ENCODE peak calls at places on chromosomes 13 and 19, in five cellular contexts. V is K562, Q is A549, M is HepG2, I is endothelial cell of umbilical vein. L is an unnamed sample.

GRCh38 chr13:37602743-37603381 is 4.3 kb upstream of the POSTN start:
- DNase-seq in V (no peak), Q (no peak), M (peak), I (peak), L (no peak)

GRCh38 chr19:45251452-45252354 is 632 bp downstream of the MARK4 start:
- DNase-seq in V (peak), Q (no peak), M (no peak), I (no peak), L (peak)

GRCh38 chr19:44640518-44640917 is 3.2 kb upstream of the PVR start:
- DNase-seq in V (no peak), Q (no peak), M (no peak), I (no peak), L (no peak)

GRCh38 chr13:75507027-75508001 is 25.3 kb upstream of the TBC1D4 start:
- DNase-seq in V (no peak), Q (no peak), M (no peak), I (no peak), L (no peak)

GRCh38 chr19:44644391-44645016 is 794 bp downstream of the PVR start:
- DNase-seq in V (peak), Q (peak), M (peak), I (peak), L (peak)

GRCh38 chr19:40507892-40508291 is 41.1 kb downstream of the SPTBN4 start:
- DNase-seq in V (peak), Q (peak), M (no peak), I (no peak), L (no peak)

GRCh38 chr19:18488838-18489626 is 32.8 kb downstream of the ELL start:
- DNase-seq in V (peak), Q (peak), M (peak), I (peak), L (peak)

GRCh38 chr19:11416346-11417052 is 2.6 kb downstream of the RGL3 start:
- DNase-seq in V (peak), Q (no peak), M (no peak), I (no peak), L (no peak)

GRCh38 chr13:40653558-40654318 is 12.7 kb downstream of the FOXO1 start:
- DNase-seq in V (no peak), Q (no peak), M (no peak), I (peak), L (no peak)

GRCh38 chr13:113595131-113595530 is 10.6 kb downstream of the TFDP1 start:
- DNase-seq in V (no peak), Q (no peak), M (no peak), I (no peak), L (no peak)

GRCh38 chr19:11580665-11581418 is 3.4 kb upstream of the ACP5 start:
- DNase-seq in V (no peak), Q (no peak), M (no peak), I (peak), L (no peak)

GRCh38 chr19:58107778-58108545 is 9.9 kb upstream of the ZSCAN18 start:
- DNase-seq in V (no peak), Q (no peak), M (no peak), I (no peak), L (no peak)

GRCh38 chr13:22080832-22081231 is 410.0 kb downstream of the FGF9 start:
- DNase-seq in V (no peak), Q (no peak), M (no peak), I (no peak), L (no peak)

GRCh38 chr19:46602392-46603194 is 1.5 kb downstream of the CALM3 start:
- DNase-seq in V (peak), Q (no peak), M (no peak), I (no peak), L (no peak)

GRCh38 chr13:91739751-91740150 is 341.3 kb downstream of the GPC5 start:
- DNase-seq in V (no peak), Q (no peak), M (no peak), I (no peak), L (no peak)

GRCh38 chr19:12825259-12826131 is 8.9 kb downstream of the RTBDN start:
- DNase-seq in V (peak), Q (peak), M (no peak), I (peak), L (peak)

GRCh38 chr19:13447978-13448377 is 58.3 kb downstream of the CACNA1A start:
- DNase-seq in V (no peak), Q (no peak), M (no peak), I (no peak), L (no peak)

GRCh38 chr19:43642531-43642930 is 2.9 kb upstream of the CADM4 start:
- DNase-seq in V (no peak), Q (no peak), M (no peak), I (no peak), L (no peak)

GRCh38 chr13:48896312-48896711 is 79.4 kb upstream of the FNDC3A start:
- DNase-seq in V (no peak), Q (peak), M (no peak), I (peak), L (no peak)

GRCh38 chr13:35086667-35087066 is 144.6 kb downstream of the NBEA start:
- DNase-seq in V (no peak), Q (no peak), M (no peak), I (no peak), L (no peak)

DNA sequence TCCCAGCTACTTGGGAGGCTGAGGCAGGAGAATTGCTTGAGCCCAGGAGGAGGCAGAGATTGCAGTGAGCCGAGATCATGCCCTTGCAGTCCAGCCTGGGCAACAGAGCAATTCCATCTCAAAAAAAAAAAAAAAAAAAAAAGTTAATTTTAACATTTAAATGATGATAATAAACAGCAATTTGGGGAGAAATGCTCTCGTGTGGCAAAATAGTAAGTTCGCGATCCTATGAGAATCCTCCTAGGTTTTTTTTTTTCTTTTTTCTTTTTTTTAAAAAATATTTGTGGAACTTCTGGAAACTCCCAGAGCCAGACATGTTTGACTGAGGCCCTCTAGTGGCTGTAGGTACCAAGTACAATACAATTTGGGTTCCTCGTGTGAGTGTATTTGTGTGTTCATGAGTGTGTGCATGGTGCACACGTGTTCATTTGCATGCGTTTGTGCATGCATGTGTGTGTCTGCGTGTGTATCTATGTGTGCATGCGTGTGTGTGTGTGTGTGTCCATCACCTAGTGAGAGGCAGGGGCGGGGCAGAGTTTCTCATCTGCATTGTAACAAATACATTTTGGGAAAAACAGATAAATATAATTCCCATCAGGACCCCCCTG is 31.2 kb downstream of the TMPRSS9 start:
- DNase-seq in V (peak), Q (peak), M (peak), I (peak), L (no peak)
- TF ChIP-seq JUN in V (no peak), Q (no peak), M (no peak), I (no peak), L (no peak)

GRCh38 chr19:5339470-5339949 is 1.1 kb downstream of the PTPRS start:
- DNase-seq in V (peak), Q (no peak), M (no peak), I (no peak), L (peak)

GRCh38 chr19:5337126-5337525 is 3.5 kb downstream of the PTPRS start:
- DNase-seq in V (no peak), Q (no peak), M (no peak), I (no peak), L (no peak)

GRCh38 chr19:5337886-5338595 is 2.6 kb downstream of the PTPRS start:
- DNase-seq in V (no peak), Q (no peak), M (no peak), I (no peak), L (no peak)

GRCh38 chr19:5339950-5340636 is 519 bp downstream of the PTPRS start:
- DNase-seq in V (peak), Q (no peak), M (no peak), I (peak), L (peak)

GRCh38 chr19:5338661-5339469 is 1.7 kb downstream of the PTPRS start:
- DNase-seq in V (no peak), Q (no peak), M (no peak), I (no peak), L (peak)
- TF ChIP-seq JUN in V (no peak), Q (no peak), M (no peak), I (no peak), L (no peak)

GRCh38 chr13:45503658-45504057 is 38.9 kb downstream of the COG3 start:
- DNase-seq in V (no peak), Q (no peak), M (no peak), I (no peak), L (no peak)

GRCh38 chr13:45496942-45497341 is 32.2 kb downstream of the COG3 start:
- DNase-seq in V (no peak), Q (no peak), M (no peak), I (no peak), L (no peak)

GRCh38 chr13:45501175-45501526 is 36.4 kb downstream of the COG3 start:
- DNase-seq in V (no peak), Q (no peak), M (no peak), I (no peak), L (no peak)

DNA sequence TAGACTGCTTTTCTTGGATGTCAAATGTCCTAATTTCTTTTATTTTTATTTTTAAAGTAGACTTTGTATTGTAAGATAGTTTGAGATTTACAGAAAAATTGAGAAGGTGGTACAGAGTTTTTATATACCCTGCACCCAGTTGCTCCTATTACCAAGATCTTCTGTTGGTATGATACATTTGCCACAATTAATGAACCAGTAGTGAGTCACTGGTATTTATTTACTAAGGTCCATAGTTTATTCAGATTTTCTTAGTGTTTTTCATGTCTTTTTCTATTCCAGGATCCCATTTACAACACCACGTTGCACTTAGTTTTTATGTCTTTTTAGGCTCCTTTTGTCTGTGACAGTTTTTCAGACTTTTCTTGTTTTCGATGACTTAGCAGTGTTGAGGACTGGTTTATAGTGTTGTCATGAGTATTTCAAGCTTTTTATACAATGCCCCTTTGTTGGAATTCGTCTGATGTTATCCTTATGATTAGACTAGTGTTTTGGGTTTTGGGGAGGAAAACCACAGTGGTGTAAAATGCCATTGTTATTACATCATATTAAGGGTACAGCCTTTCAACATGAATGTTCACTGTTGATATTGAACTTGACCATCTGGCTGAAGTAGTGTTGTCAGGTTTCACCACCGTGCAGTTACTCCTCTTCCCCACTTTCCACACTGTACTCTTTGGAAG is 35.9 kb downstream of the COG3 start:
- DNase-seq in V (no peak), Q (no peak), M (peak), I (peak), L (no peak)
- TF ChIP-seq JUN in V (no peak), Q (no peak), M (no peak), I (peak), L (no peak)

GRCh38 chr19:42229855-42230331 is 9.8 kb downstream of the ZNF526 start:
- DNase-seq in V (no peak), Q (peak), M (no peak), I (no peak), L (no peak)
- TF ChIP-seq JUN in V (no peak), Q (peak), M (no peak), I (no peak), L (no peak)

GRCh38 chr13:100195568-100195967 is 106.7 kb downstream of the PCCA start:
- DNase-seq in V (no peak), Q (no peak), M (no peak), I (no peak), L (no peak)

GRCh38 chr13:100196380-100196779 is 107.5 kb downstream of the PCCA start:
- DNase-seq in V (no peak), Q (no peak), M (no peak), I (no peak), L (no peak)

GRCh38 chr13:100197116-100197515 is 108.2 kb downstream of the PCCA start:
- DNase-seq in V (no peak), Q (no peak), M (no peak), I (no peak), L (no peak)

GRCh38 chr13:100197591-100198365 is 108.9 kb downstream of the PCCA start:
- DNase-seq in V (no peak), Q (no peak), M (no peak), I (no peak), L (no peak)
- TF ChIP-seq JUN in V (no peak), Q (no peak), M (no peak), I (no peak), L (no peak)

GRCh38 chr19:52648336-52648990 is 10.3 kb upstream of the ZNF83 start:
- DNase-seq in V (no peak), Q (no peak), M (no peak), I (no peak), L (no peak)
- TF ChIP-seq JUN in V (no peak), Q (no peak), M (no peak), I (no peak), L (no peak)

GRCh38 chr13:103625194-103625593 is 559.0 kb upstream of the SLC10A2 start:
- DNase-seq in V (no peak), Q (no peak), M (no peak), I (no peak), L (peak)
- TF ChIP-seq JUN in V (no peak), Q (no peak), M (no peak), I (no peak), L (no peak)

GRCh38 chr13:94063096-94063495 is 416.4 kb downstream of the DCT start:
- DNase-seq in V (no peak), Q (no peak), M (no peak), I (no peak), L (no peak)
- TF ChIP-seq JUN in V (no peak), Q (no peak), M (no peak), I (no peak), L (no peak)

DNA sequence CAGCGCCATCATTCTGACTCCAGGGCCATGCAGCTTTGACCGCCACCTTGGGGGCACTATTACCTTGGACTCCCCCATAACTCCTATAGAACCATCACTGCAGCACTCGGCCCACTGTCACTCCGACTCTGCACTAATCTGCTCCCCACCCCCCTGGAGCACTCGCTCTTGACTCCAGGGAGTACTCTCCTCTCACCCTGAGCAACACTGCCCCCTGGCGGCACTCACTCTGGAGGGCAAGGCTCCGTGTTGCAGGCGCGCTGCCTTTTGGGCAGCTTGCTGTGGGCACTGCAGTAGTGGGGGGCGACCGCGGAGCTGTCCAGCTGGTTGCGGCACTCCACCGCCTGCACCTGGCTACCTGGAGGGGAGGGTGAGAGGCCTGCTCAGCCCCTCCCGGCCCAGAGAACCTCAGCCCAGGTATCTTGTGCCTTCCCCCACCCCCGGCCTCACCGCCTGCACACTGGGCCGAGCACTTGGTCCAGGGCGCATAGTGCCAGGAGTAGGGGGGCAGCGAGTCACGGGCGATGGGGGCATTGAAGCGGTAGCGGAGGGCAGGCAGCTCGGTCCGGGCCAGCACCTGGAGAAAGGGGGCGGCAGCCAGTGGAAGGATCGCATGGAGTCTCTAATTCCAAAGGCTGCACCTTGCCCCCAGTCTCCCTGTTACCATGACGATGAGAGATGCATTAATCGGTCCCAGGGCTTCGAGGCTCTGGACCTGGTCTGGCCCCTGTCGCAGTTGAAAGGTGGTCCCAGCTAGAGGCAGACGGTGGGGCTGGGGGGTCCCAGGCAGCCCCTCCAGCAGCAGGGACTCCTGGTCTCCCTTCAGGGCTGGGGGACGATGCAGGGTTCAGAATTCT is 8.9 kb upstream of the MYO1F start:
- DNase-seq in V (peak), Q (peak), M (peak), I (no peak), L (peak)
- TF ChIP-seq JUN in V (no peak), Q (no peak), M (no peak), I (no peak), L (no peak)